ENCODE peak calls at places on chromosome 6, in nine cellular contexts. C is activated T-helper 1 cell treated with anti-CD3 and anti-CD28 coated beads, Interleukin-12 subunit alpha, Interleukin-12 subunit beta, Interleukin-2, Interleukin-4 antibody, amounts not matched to agents 30 ng/mL and 10 ng/mL and 1 ng/mL, durations not matched to agents 14 hours and 24 hours and 36 hours; F is activated T-cell treated with anti-CD3 and anti-CD28 coated beads for 48 hours; W is Peyer's patch; O is AG04450; A is fibroblast of lung; Z is fibroblast of the aortic adventitia; N is astrocyte of the hippocampus; X is Panc1. V is an unnamed sample.

GRCh38 chr6:7417684-7418083 is 28.1 kb downstream of the RIOK1 start:
- DNase-seq in W (no peak), A (peak; percentile 28), F (no peak), X (no peak), N (no peak), C (no peak), O (no peak), Z (no peak), V (no peak)

GRCh38 chr6:149323925-149324324 is 6.4 kb downstream of the TAB2 start:
- DNase-seq in N (no peak), F (no peak), C (no peak), W (no peak), O (no peak), X (no peak), Z (no peak), A (no peak), V (no peak)

GRCh38 chr6:42281570-42281969 is 63.9 kb upstream of the MRPS10 start:
- DNase-seq in O (no peak), X (no peak), W (no peak), N (no peak), C (no peak), F (no peak), A (no peak), Z (no peak), V (no peak)

GRCh38 chr6:159758031-159759001 is 3.5 kb upstream of the ACAT2 start:
- DNase-seq in Z (peak; percentile 28), A (no peak), X (no peak), C (no peak), W (no peak), N (peak; percentile 49), O (peak; percentile 16), F (no peak), V (peak; percentile 66)

GRCh38 chr6:138727182-138727581 is 46.4 kb upstream of the CCDC28A start:
- DNase-seq in W (no peak), N (no peak), O (no peak), A (no peak), C (no peak), Z (no peak), F (no peak), X (no peak), V (peak; percentile 3)

GRCh38 chr6:12450446-12450845 is 160.3 kb downstream of the EDN1 start:
- DNase-seq in X (no peak), W (no peak), F (no peak), N (no peak), Z (no peak), O (no peak), A (no peak), C (no peak), V (no peak)

GRCh38 chr6:131867744-131868143 is 59.9 kb downstream of the ENPP1 start:
- DNase-seq in A (no peak), F (no peak), Z (peak; percentile 21), W (no peak), C (no peak), O (no peak), X (no peak), N (peak; percentile 24), V (peak; percentile 7)

GRCh38 chr6:11875325-11876109 is 96.9 kb upstream of the ADTRP start:
- DNase-seq in O (no peak), Z (no peak), W (no peak), N (peak; percentile 14), X (no peak), F (no peak), A (no peak), C (no peak), V (no peak)

GRCh38 chr6:130843575-130844320 is 16.5 kb downstream of the SMLR1 start:
- DNase-seq in X (peak; percentile 8), C (no peak), W (no peak), O (no peak), A (peak; percentile 58), Z (peak; percentile 70), F (no peak), N (peak; percentile 56), V (peak; percentile 53)

V was measured in cardiac fibroblast.